ENCODE peak calls at places on chromosomes 16 and 17, in nine cellular contexts. One of them, this sample, is unnamed.

GRCh38 chr17:1769826-1770477 is 8.1 kb downstream of the SERPINF1 start:
- DNase-seq in IMR-90: no peak
- DNase-seq in HepG2: peak
- DNase-seq in A549: peak
- DNase-seq in mesothelial cell of epicardium: no peak
- DNase-seq in sigmoid colon: no peak
- DNase-seq in lower lobe of right lung: no peak
- DNase-seq in AG09309: no peak
- DNase-seq in AG10803: no peak
- DNase-seq in this sample: peak

GRCh38 chr16:51651061-51651466 is 500.0 kb upstream of the SALL1 start:
- DNase-seq in IMR-90: no peak
- DNase-seq in HepG2: no peak
- DNase-seq in A549: no peak
- DNase-seq in mesothelial cell of epicardium: no peak
- DNase-seq in sigmoid colon: no peak
- DNase-seq in lower lobe of right lung: no peak
- DNase-seq in AG09309: no peak
- DNase-seq in AG10803: no peak
- DNase-seq in this sample: no peak

GRCh38 chr16:86490859-86491642 is 19.3 kb upstream of the FOXF1 start:
- DNase-seq in IMR-90: peak
- DNase-seq in HepG2: no peak
- DNase-seq in A549: no peak
- DNase-seq in mesothelial cell of epicardium: no peak
- DNase-seq in sigmoid colon: peak
- DNase-seq in lower lobe of right lung: no peak
- DNase-seq in AG09309: no peak
- DNase-seq in AG10803: peak
- DNase-seq in this sample: no peak

GRCh38 chr17:55795098-55795497 is 44.2 kb downstream of the PCTP start:
- DNase-seq in IMR-90: no peak
- DNase-seq in HepG2: no peak
- DNase-seq in A549: no peak
- DNase-seq in mesothelial cell of epicardium: no peak
- DNase-seq in sigmoid colon: no peak
- DNase-seq in lower lobe of right lung: no peak
- DNase-seq in AG09309: no peak
- DNase-seq in AG10803: no peak
- DNase-seq in this sample: no peak

GRCh38 chr16:88922114-88922825 is 54.7 kb downstream of the CBFA2T3 start:
- DNase-seq in IMR-90: peak
- DNase-seq in HepG2: no peak
- DNase-seq in A549: peak
- DNase-seq in mesothelial cell of epicardium: no peak
- DNase-seq in sigmoid colon: peak
- DNase-seq in lower lobe of right lung: peak
- DNase-seq in AG09309: no peak
- DNase-seq in AG10803: peak
- DNase-seq in this sample: peak

GRCh38 chr16:81446318-81447275 is 2.0 kb downstream of the CMIP start:
- DNase-seq in IMR-90: peak
- DNase-seq in HepG2: no peak
- DNase-seq in A549: peak
- DNase-seq in mesothelial cell of epicardium: no peak
- DNase-seq in sigmoid colon: no peak
- DNase-seq in lower lobe of right lung: no peak
- DNase-seq in AG09309: no peak
- DNase-seq in AG10803: peak
- DNase-seq in this sample: no peak

GRCh38 chr16:26816266-26816665 is 250.5 kb upstream of the C16orf82 start:
- DNase-seq in IMR-90: no peak
- DNase-seq in HepG2: peak
- DNase-seq in A549: no peak
- DNase-seq in mesothelial cell of epicardium: no peak
- DNase-seq in sigmoid colon: no peak
- DNase-seq in lower lobe of right lung: no peak
- DNase-seq in AG09309: no peak
- DNase-seq in AG10803: peak
- DNase-seq in this sample: peak

GRCh38 chr17:40322417-40323315 is 13.7 kb downstream of the RARA start:
- DNase-seq in IMR-90: peak
- DNase-seq in HepG2: peak
- DNase-seq in A549: peak
- DNase-seq in mesothelial cell of epicardium: no peak
- DNase-seq in sigmoid colon: peak
- DNase-seq in lower lobe of right lung: peak
- DNase-seq in AG09309: no peak
- DNase-seq in AG10803: peak
- DNase-seq in this sample: peak

GRCh38 chr17:59756236-59756818 is 48.9 kb downstream of the VMP1 start:
- DNase-seq in IMR-90: peak
- DNase-seq in HepG2: peak
- DNase-seq in A549: peak
- DNase-seq in mesothelial cell of epicardium: no peak
- DNase-seq in sigmoid colon: no peak
- DNase-seq in lower lobe of right lung: no peak
- DNase-seq in AG09309: peak
- DNase-seq in AG10803: peak
- DNase-seq in this sample: peak

GRCh38 chr17:62705781-62706597 is 78.5 kb downstream of the MRC2 start:
- DNase-seq in IMR-90: peak
- DNase-seq in HepG2: no peak
- DNase-seq in A549: no peak
- DNase-seq in mesothelial cell of epicardium: no peak
- DNase-seq in sigmoid colon: peak
- DNase-seq in lower lobe of right lung: no peak
- DNase-seq in AG09309: no peak
- DNase-seq in AG10803: peak
- DNase-seq in this sample: peak

GRCh38 chr16:30075503-30076275 is at the start of gene PPP4C:
- DNase-seq in IMR-90: peak
- DNase-seq in HepG2: peak
- DNase-seq in A549: peak
- DNase-seq in mesothelial cell of epicardium: peak
- DNase-seq in sigmoid colon: peak
- DNase-seq in lower lobe of right lung: peak
- DNase-seq in AG09309: no peak
- DNase-seq in AG10803: peak
- DNase-seq in this sample: peak
- TF ChIP-seq CTCF in IMR-90: peak
- TF ChIP-seq CTCF in HepG2: peak
- TF ChIP-seq CTCF in A549: no peak
- TF ChIP-seq CTCF in mesothelial cell of epicardium: no peak
- TF ChIP-seq CTCF in sigmoid colon: no peak
- TF ChIP-seq CTCF in lower lobe of right lung: peak
- TF ChIP-seq CTCF in AG09309: no peak
- TF ChIP-seq CTCF in AG10803: no peak
- TF ChIP-seq CTCF in this sample: peak

GRCh38 chr16:72836985-72837384 is 210.9 kb downstream of the ZFHX3 start:
- DNase-seq in IMR-90: no peak
- DNase-seq in HepG2: peak
- DNase-seq in A549: peak
- DNase-seq in mesothelial cell of epicardium: no peak
- DNase-seq in sigmoid colon: no peak
- DNase-seq in lower lobe of right lung: no peak
- DNase-seq in AG09309: no peak
- DNase-seq in AG10803: no peak
- DNase-seq in this sample: no peak
- TF ChIP-seq CTCF in IMR-90: no peak
- TF ChIP-seq CTCF in HepG2: peak
- TF ChIP-seq CTCF in A549: no peak
- TF ChIP-seq CTCF in mesothelial cell of epicardium: no peak
- TF ChIP-seq CTCF in sigmoid colon: no peak
- TF ChIP-seq CTCF in lower lobe of right lung: no peak
- TF ChIP-seq CTCF in AG09309: no peak
- TF ChIP-seq CTCF in AG10803: no peak
- TF ChIP-seq CTCF in this sample: no peak

GRCh38 chr16:67015317-67015731 is 13.6 kb upstream of the CBFB start:
- DNase-seq in IMR-90: no peak
- DNase-seq in HepG2: no peak
- DNase-seq in A549: peak
- DNase-seq in mesothelial cell of epicardium: no peak
- DNase-seq in sigmoid colon: peak
- DNase-seq in lower lobe of right lung: peak
- DNase-seq in AG09309: no peak
- DNase-seq in AG10803: no peak
- DNase-seq in this sample: no peak
- TF ChIP-seq CTCF in IMR-90: no peak
- TF ChIP-seq CTCF in HepG2: peak
- TF ChIP-seq CTCF in A549: peak
- TF ChIP-seq CTCF in mesothelial cell of epicardium: no peak
- TF ChIP-seq CTCF in sigmoid colon: no peak
- TF ChIP-seq CTCF in lower lobe of right lung: no peak
- TF ChIP-seq CTCF in AG09309: no peak
- TF ChIP-seq CTCF in AG10803: no peak
- TF ChIP-seq CTCF in this sample: peak

GRCh38 chr17:47621293-47622178 is 28.2 kb upstream of the KPNB1 start:
- DNase-seq in IMR-90: peak
- DNase-seq in HepG2: no peak
- DNase-seq in A549: peak
- DNase-seq in mesothelial cell of epicardium: no peak
- DNase-seq in sigmoid colon: peak
- DNase-seq in lower lobe of right lung: no peak
- DNase-seq in AG09309: peak
- DNase-seq in AG10803: peak
- DNase-seq in this sample: peak
- TF ChIP-seq CTCF in IMR-90: no peak
- TF ChIP-seq CTCF in HepG2: no peak
- TF ChIP-seq CTCF in A549: peak
- TF ChIP-seq CTCF in mesothelial cell of epicardium: no peak
- TF ChIP-seq CTCF in sigmoid colon: no peak
- TF ChIP-seq CTCF in lower lobe of right lung: no peak
- TF ChIP-seq CTCF in AG09309: peak
- TF ChIP-seq CTCF in AG10803: no peak
- TF ChIP-seq CTCF in this sample: peak

GRCh38 chr16:28202147-28202746 is 9.5 kb downstream of the XPO6 start:
- DNase-seq in IMR-90: no peak
- DNase-seq in HepG2: no peak
- DNase-seq in A549: peak
- DNase-seq in mesothelial cell of epicardium: no peak
- DNase-seq in sigmoid colon: no peak
- DNase-seq in lower lobe of right lung: no peak
- DNase-seq in AG09309: no peak
- DNase-seq in AG10803: no peak
- DNase-seq in this sample: no peak
- TF ChIP-seq CTCF in IMR-90: no peak
- TF ChIP-seq CTCF in HepG2: peak
- TF ChIP-seq CTCF in A549: no peak
- TF ChIP-seq CTCF in mesothelial cell of epicardium: no peak
- TF ChIP-seq CTCF in sigmoid colon: no peak
- TF ChIP-seq CTCF in lower lobe of right lung: no peak
- TF ChIP-seq CTCF in AG09309: no peak
- TF ChIP-seq CTCF in AG10803: no peak
- TF ChIP-seq CTCF in this sample: peak

GRCh38 chr16:1563786-1564185 is 30.3 kb downstream of the TMEM204 start:
- DNase-seq in IMR-90: no peak
- DNase-seq in HepG2: no peak
- DNase-seq in A549: no peak
- DNase-seq in mesothelial cell of epicardium: no peak
- DNase-seq in sigmoid colon: no peak
- DNase-seq in lower lobe of right lung: no peak
- DNase-seq in AG09309: no peak
- DNase-seq in AG10803: no peak
- DNase-seq in this sample: no peak

GRCh38 chr16:1561836-1562235 is 28.4 kb downstream of the TMEM204 start:
- DNase-seq in IMR-90: no peak
- DNase-seq in HepG2: no peak
- DNase-seq in A549: no peak
- DNase-seq in mesothelial cell of epicardium: no peak
- DNase-seq in sigmoid colon: no peak
- DNase-seq in lower lobe of right lung: no peak
- DNase-seq in AG09309: no peak
- DNase-seq in AG10803: no peak
- DNase-seq in this sample: no peak

GRCh38 chr16:1561266-1561665 is 27.8 kb downstream of the TMEM204 start:
- DNase-seq in IMR-90: no peak
- DNase-seq in HepG2: no peak
- DNase-seq in A549: no peak
- DNase-seq in mesothelial cell of epicardium: no peak
- DNase-seq in sigmoid colon: no peak
- DNase-seq in lower lobe of right lung: no peak
- DNase-seq in AG09309: no peak
- DNase-seq in AG10803: no peak
- DNase-seq in this sample: no peak

GRCh38 chr16:1565083-1565805 is 31.8 kb downstream of the TMEM204 start:
- DNase-seq in IMR-90: no peak
- DNase-seq in HepG2: no peak
- DNase-seq in A549: no peak
- DNase-seq in mesothelial cell of epicardium: no peak
- DNase-seq in sigmoid colon: no peak
- DNase-seq in lower lobe of right lung: no peak
- DNase-seq in AG09309: no peak
- DNase-seq in AG10803: no peak
- DNase-seq in this sample: no peak

DNA sequence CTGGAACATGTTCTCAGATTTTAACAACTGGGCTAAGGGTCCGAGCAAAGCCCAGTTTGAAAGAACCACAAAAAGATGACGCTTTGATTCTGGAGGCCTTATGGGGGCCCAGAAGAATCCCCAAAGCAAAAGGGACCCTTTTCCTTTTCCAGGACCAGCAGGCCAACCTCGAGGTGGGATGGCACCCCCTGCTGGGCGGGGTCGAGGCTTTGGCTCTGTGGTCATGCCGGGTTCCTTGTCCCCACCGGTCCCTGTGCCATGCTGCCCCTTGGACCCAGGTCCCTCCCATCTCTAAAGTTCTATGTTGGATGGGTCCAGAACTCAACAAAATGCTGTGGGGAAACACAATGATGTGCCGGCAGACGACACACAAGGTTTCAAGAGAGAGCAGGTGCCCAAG is 30.9 kb downstream of the TMEM204 start:
- DNase-seq in IMR-90: no peak
- DNase-seq in HepG2: no peak
- DNase-seq in A549: no peak
- DNase-seq in mesothelial cell of epicardium: no peak
- DNase-seq in sigmoid colon: no peak
- DNase-seq in lower lobe of right lung: no peak
- DNase-seq in AG09309: no peak
- DNase-seq in AG10803: no peak
- DNase-seq in this sample: no peak
- TF ChIP-seq CTCF in IMR-90: peak
- TF ChIP-seq CTCF in HepG2: peak
- TF ChIP-seq CTCF in A549: peak
- TF ChIP-seq CTCF in mesothelial cell of epicardium: no peak
- TF ChIP-seq CTCF in sigmoid colon: no peak
- TF ChIP-seq CTCF in lower lobe of right lung: peak
- TF ChIP-seq CTCF in AG09309: peak
- TF ChIP-seq CTCF in AG10803: peak
- TF ChIP-seq CTCF in this sample: peak

This sample was measured in choroid plexus epithelial cell.